ENCODE peak calls at places on chromosomes 2 and 18, in eight cellular contexts. I, X, V, J, L, A, M and O are unnamed samples.

GRCh38 chr18:12659904-12660605 is 2.1 kb upstream of the SPIRE1 start:
- DNase-seq in I (peak; percentile 74), X (peak; percentile 58), V (peak; percentile 14), J (peak; percentile 74), L (peak; percentile 47), A (peak; percentile 44), M (peak; percentile 56), O (no peak)

GRCh38 chr2:43218550-43219382 is 7.6 kb downstream of the ZFP36L2 start:
- DNase-seq in I (peak; percentile 12), X (peak; percentile 53), V (peak; percentile 75), J (peak; percentile 74), L (peak; percentile 4), A (peak; percentile 58), M (no peak), O (no peak)

GRCh38 chr2:70907130-70907756 is 28.5 kb upstream of the ATP6V1B1 start:
- DNase-seq in I (peak; percentile 35), X (no peak), V (no peak), J (peak; percentile 59), L (peak; percentile 9), A (no peak), M (no peak), O (no peak)

GRCh38 chr2:74639550-74639949 is 8.6 kb downstream of the M1AP start:
- DNase-seq in I (no peak), X (no peak), V (no peak), J (no peak), L (no peak), A (no peak), M (no peak), O (no peak)

GRCh38 chr2:58870704-58871103 is 629.6 kb upstream of the FANCL start:
- DNase-seq in I (no peak), X (no peak), V (no peak), J (no peak), L (peak; percentile 4), A (no peak), M (no peak), O (no peak)

GRCh38 chr18:75204262-75204977 is 4.5 kb downstream of the PTGR3 start:
- DNase-seq in I (peak; percentile 40), X (no peak), V (no peak), J (peak; percentile 68), L (no peak), A (no peak), M (peak; percentile 62), O (no peak)

GRCh38 chr18:47235096-47235495 is 16.4 kb downstream of the SKOR2 start:
- DNase-seq in I (no peak), X (no peak), V (no peak), J (no peak), L (no peak), A (no peak), M (no peak), O (no peak)

GRCh38 chr2:22355816-22356433 is 1029.1 kb upstream of the KLHL29 start:
- DNase-seq in I (peak; percentile 16), X (peak; percentile 58), V (peak; percentile 21), J (peak; percentile 64), L (peak; percentile 19), A (no peak), M (peak; percentile 53), O (no peak)

GRCh38 chr2:127025357-127026062 is 81.4 kb downstream of the BIN1 start:
- DNase-seq in I (peak; percentile 94), X (peak; percentile 72), V (peak; percentile 56), J (peak; percentile 90), L (peak; percentile 95), A (peak; percentile 70), M (peak; percentile 85), O (peak; percentile 40)

GRCh38 chr18:47036298-47036874 is 965 bp upstream of the ELOA2 start:
- DNase-seq in I (peak; percentile 27), X (no peak), V (no peak), J (peak; percentile 72), L (peak; percentile 36), A (peak; percentile 19), M (no peak), O (no peak)

GRCh38 chr2:195318440-195319111 is 338.4 kb upstream of the SLC39A10 start:
- DNase-seq in I (peak; percentile 63), X (no peak), V (peak; percentile 16), J (peak; percentile 67), L (peak; percentile 18), A (peak; percentile 44), M (peak; percentile 15), O (no peak)

GRCh38 chr2:105789745-105790466 is 45.2 kb downstream of the NCK2 start:
- DNase-seq in I (peak; percentile 40), X (peak; percentile 61), V (no peak), J (no peak), L (peak; percentile 40), A (peak; percentile 64), M (no peak), O (peak; percentile 54)

GRCh38 chr18:48668466-48669179 is 129.8 kb downstream of the CTIF start:
- DNase-seq in I (no peak), X (no peak), V (no peak), J (no peak), L (no peak), A (no peak), M (no peak), O (no peak)
- TF ChIP-seq CTCF in I (no peak), X (no peak), V (no peak), J (peak; percentile 35), L (peak; percentile 48), A (no peak), M (no peak), O (no peak)

GRCh38 chr2:148816176-148816575 is 58.9 kb upstream of the KIF5C start:
- DNase-seq in I (no peak), X (no peak), V (no peak), J (no peak), L (no peak), A (no peak), M (no peak), O (no peak)

GRCh38 chr2:148819019-148819418 is 56.0 kb upstream of the KIF5C start:
- DNase-seq in I (no peak), X (no peak), V (no peak), J (no peak), L (no peak), A (no peak), M (no peak), O (no peak)

GRCh38 chr2:148814143-148814852 is 60.7 kb upstream of the KIF5C start:
- DNase-seq in I (peak; percentile 78), X (no peak), V (no peak), J (no peak), L (peak; percentile 60), A (no peak), M (no peak), O (no peak)

GRCh38 chr2:148814853-148815419 is 60.1 kb upstream of the KIF5C start:
- DNase-seq in I (peak; percentile 45), X (no peak), V (no peak), J (no peak), L (no peak), A (no peak), M (peak; percentile 6), O (no peak)

DNA sequence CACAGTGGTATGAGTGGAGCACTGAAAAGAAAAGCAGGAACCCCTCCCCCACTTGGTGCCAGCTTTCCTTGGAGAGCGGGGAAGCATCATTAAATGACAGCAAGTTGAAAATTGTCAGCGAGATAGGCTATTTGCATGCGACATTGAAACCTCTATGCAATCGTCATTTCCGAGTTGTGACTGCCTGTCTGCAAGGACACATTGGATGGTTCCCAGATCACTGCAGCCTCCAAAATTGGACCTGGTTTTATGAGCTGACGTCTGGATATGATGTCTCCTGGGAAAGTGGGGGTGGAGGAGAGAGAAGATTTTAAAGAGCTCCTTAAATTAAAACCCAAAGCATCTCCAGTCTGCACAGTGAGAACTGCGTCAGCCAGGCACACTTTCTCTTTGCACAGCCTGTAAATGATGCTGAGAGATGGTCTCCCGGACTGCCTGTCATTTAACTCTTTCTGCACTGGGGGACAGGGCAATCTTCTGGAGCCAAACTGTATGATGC is 57.8 kb upstream of the KIF5C start:
- DNase-seq in I (peak; percentile 39), X (no peak), V (no peak), J (no peak), L (no peak), A (no peak), M (no peak), O (no peak)
- H3K27ac ChIP-seq in I (peak overlapping the region; percentile 65), X (peak overlapping the region; percentile 3), V (no peak overlapping the region), J (no peak overlapping the region), L (no peak overlapping the region), A (no peak overlapping the region), M (no peak overlapping the region), O (no peak overlapping the region)

GRCh38 chr2:238444242-238444641 is 17.5 kb downstream of the ASB1 start:
- DNase-seq in I (no peak), X (no peak), V (no peak), J (no peak), L (no peak), A (no peak), M (no peak), O (no peak)

GRCh38 chr2:238446371-238446770 is 19.6 kb downstream of the ASB1 start:
- DNase-seq in I (no peak), X (no peak), V (no peak), J (no peak), L (no peak), A (no peak), M (no peak), O (no peak)

GRCh38 chr2:238448031-238448955 is 21.6 kb downstream of the ASB1 start:
- DNase-seq in I (no peak), X (no peak), V (no peak), J (no peak), L (no peak), A (no peak), M (no peak), O (no peak)

GRCh38 chr2:238449241-238449640 is 22.5 kb downstream of the ASB1 start:
- DNase-seq in I (no peak), X (no peak), V (no peak), J (no peak), L (no peak), A (no peak), M (no peak), O (no peak)

GRCh38 chr2:238445409-238446190 is 18.9 kb downstream of the ASB1 start:
- DNase-seq in I (no peak), X (no peak), V (no peak), J (no peak), L (no peak), A (no peak), M (no peak), O (no peak)
- H3K36me3 ChIP-seq in I (peaks cover 28% of the 10 kb centered on the region), X (peaks cover 64% of the 10 kb centered on the region), V (peaks cover 60% of the 10 kb centered on the region), J (peaks cover 24% of the 10 kb centered on the region), L (peaks cover 61% of the 10 kb centered on the region), A (peaks cover 30% of the 10 kb centered on the region), M (peaks cover 41% of the 10 kb centered on the region), O (peaks cover 41% of the 10 kb centered on the region)

DNA sequence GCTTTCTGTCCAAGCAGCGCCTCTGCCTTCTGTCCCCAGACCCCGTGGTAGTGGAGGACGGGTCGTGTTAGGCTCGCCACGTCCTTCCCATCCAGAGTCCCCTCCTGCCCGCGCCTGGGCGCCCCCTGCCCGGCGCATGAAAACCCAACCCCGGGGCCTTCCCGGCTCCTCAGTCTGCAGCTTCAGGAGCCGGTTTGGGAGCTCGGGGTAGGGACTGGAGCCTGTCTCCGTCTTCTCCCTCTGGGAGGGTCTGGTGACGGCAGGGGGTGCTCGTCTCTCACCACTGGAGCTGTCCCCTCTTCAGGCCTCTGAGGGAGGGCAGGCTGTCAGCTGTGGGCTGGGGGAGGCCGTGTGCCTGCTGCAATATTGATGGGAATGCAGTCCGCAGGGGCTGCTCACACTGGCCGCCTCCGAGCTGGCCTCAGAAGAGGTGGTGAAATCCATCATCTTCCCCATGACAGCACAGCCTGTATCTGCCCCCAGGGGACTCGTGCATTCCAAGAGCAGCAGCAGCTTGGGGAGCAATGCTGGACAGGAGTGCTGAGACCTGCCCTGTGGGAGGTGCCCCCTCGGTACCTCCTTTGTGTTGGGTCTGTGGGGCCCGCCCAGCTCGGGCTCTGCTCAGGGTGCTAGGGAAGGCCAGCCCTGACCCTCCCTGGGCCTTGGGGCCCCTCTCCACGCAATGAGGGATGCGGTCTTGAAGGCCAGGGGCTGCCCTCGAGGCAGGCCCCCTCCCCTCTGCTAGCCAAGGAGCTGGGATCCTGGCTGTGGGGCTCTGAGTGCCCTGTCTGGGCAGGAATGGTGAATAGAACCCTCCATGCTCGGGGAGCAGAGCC is 17.8 kb upstream of the KLHL30 start:
- DNase-seq in I (peak; percentile 63), X (no peak), V (no peak), J (peak; percentile 71), L (no peak), A (no peak), M (no peak), O (no peak)
- TF ChIP-seq CTCF in I (peak; percentile 23), X (no peak), V (no peak), J (peak; percentile 52), L (peak; percentile 41), A (no peak), M (no peak), O (no peak)